ENCODE peak calls at places on chromosomes 2 and 18, in seven cellular contexts. One of them, this sample, is unnamed.

GRCh38 chr2:26394694-26395093 is 7.0 kb upstream of the DRC1 start:
- DNase-seq in head of caudate nucleus: no peak
- DNase-seq in effector CD4-positive, alpha-beta T cell: no peak
- DNase-seq in fibroblast of the conjunctiva: peak; percentile 24
- DNase-seq in A172: no peak
- DNase-seq in H54: no peak
- DNase-seq in HCT116: no peak
- DNase-seq in this sample: peak; percentile 1

GRCh38 chr2:178234648-178235047 is 40.3 kb downstream of the OSBPL6 start:
- DNase-seq in head of caudate nucleus: no peak
- DNase-seq in H54: no peak
- DNase-seq in effector CD4-positive, alpha-beta T cell: no peak
- DNase-seq in HCT116: no peak
- DNase-seq in A172: no peak
- DNase-seq in fibroblast of the conjunctiva: no peak
- DNase-seq in this sample: no peak

GRCh38 chr18:10588975-10589374 is 63.1 kb downstream of the NAPG start:
- DNase-seq in head of caudate nucleus: no peak
- DNase-seq in H54: peak; percentile 64
- DNase-seq in A172: peak; percentile 33
- DNase-seq in effector CD4-positive, alpha-beta T cell: no peak
- DNase-seq in fibroblast of the conjunctiva: no peak
- DNase-seq in HCT116: peak; percentile 18
- DNase-seq in this sample: no peak

GRCh38 chr18:48129621-48130082 is 199.2 kb upstream of the SMAD2 start:
- DNase-seq in H54: no peak
- DNase-seq in head of caudate nucleus: no peak
- DNase-seq in HCT116: no peak
- DNase-seq in fibroblast of the conjunctiva: no peak
- DNase-seq in A172: no peak
- DNase-seq in effector CD4-positive, alpha-beta T cell: no peak
- DNase-seq in this sample: no peak

GRCh38 chr2:58710795-58711279 is 469.7 kb upstream of the FANCL start:
- DNase-seq in effector CD4-positive, alpha-beta T cell: no peak
- DNase-seq in head of caudate nucleus: no peak
- DNase-seq in A172: no peak
- DNase-seq in fibroblast of the conjunctiva: peak; percentile 1
- DNase-seq in HCT116: no peak
- DNase-seq in H54: no peak
- DNase-seq in this sample: no peak

GRCh38 chr18:11736656-11737055 is 47.6 kb downstream of the GNAL start:
- DNase-seq in A172: no peak
- DNase-seq in effector CD4-positive, alpha-beta T cell: no peak
- DNase-seq in HCT116: no peak
- DNase-seq in head of caudate nucleus: no peak
- DNase-seq in fibroblast of the conjunctiva: no peak
- DNase-seq in H54: no peak
- DNase-seq in this sample: no peak

GRCh38 chr2:239192456-239192855 is 208.4 kb downstream of the HDAC4 start:
- DNase-seq in head of caudate nucleus: no peak
- DNase-seq in effector CD4-positive, alpha-beta T cell: no peak
- DNase-seq in A172: no peak
- DNase-seq in fibroblast of the conjunctiva: no peak
- DNase-seq in H54: no peak
- DNase-seq in HCT116: no peak
- DNase-seq in this sample: peak; percentile 61

GRCh38 chr18:62354171-62354570 is 29.1 kb downstream of the TNFRSF11A start:
- DNase-seq in effector CD4-positive, alpha-beta T cell: no peak
- DNase-seq in A172: no peak
- DNase-seq in fibroblast of the conjunctiva: no peak
- DNase-seq in H54: no peak
- DNase-seq in head of caudate nucleus: no peak
- DNase-seq in HCT116: no peak
- DNase-seq in this sample: no peak

GRCh38 chr2:179486969-179487752 is 222.5 kb upstream of the SESTD1 start:
- DNase-seq in A172: no peak
- DNase-seq in head of caudate nucleus: no peak
- DNase-seq in H54: no peak
- DNase-seq in effector CD4-positive, alpha-beta T cell: no peak
- DNase-seq in HCT116: no peak
- DNase-seq in fibroblast of the conjunctiva: no peak
- DNase-seq in this sample: peak; percentile 11

GRCh38 chr2:84424152-84424551 is 34.9 kb downstream of the SUCLG1 start:
- DNase-seq in A172: peak; percentile 18
- DNase-seq in HCT116: no peak
- DNase-seq in H54: peak; percentile 9
- DNase-seq in fibroblast of the conjunctiva: no peak
- DNase-seq in head of caudate nucleus: no peak
- DNase-seq in effector CD4-positive, alpha-beta T cell: no peak
- DNase-seq in this sample: no peak